ENCODE peak calls at places on chromosomes 6 and 20, in five cellular contexts. C is H1; I is stimulated activated CD4-positive, alpha-beta T cell treated with anti-CD3 and anti-CD28 coated beads, Interleukin-2, amount 100 ng/mL, for 48 hours; E is HEK293T; T is IMR-90. X is an unnamed sample.

GRCh38 chr20:23092409-23092756 is 6.3 kb upstream of the CD93 start:
- DNase-seq in E (no peak), C (no peak), I (no peak), T (no peak), X (no peak)

GRCh38 chr6:117280922-117281321 is 15.6 kb downstream of the VGLL2 start:
- DNase-seq in C (peak), E (peak), I (no peak), T (no peak), X (no peak)

GRCh38 chr20:61965606-61966491 is 99.8 kb downstream of the TAF4 start:
- DNase-seq in E (no peak), I (no peak), T (no peak), C (peak), X (no peak)

GRCh38 chr6:147528511-147529145 is 20.1 kb downstream of the SAMD5 start:
- DNase-seq in I (no peak), C (no peak), E (no peak), T (no peak), X (no peak)

GRCh38 chr20:39778847-39779641 is 816.9 kb downstream of the DHX35 start:
- DNase-seq in I (no peak), E (no peak), T (no peak), C (no peak), X (no peak)

GRCh38 chr6:18293192-18293904 is 29.0 kb upstream of the DEK start:
- DNase-seq in T (peak), C (no peak), E (no peak), I (no peak), X (no peak)

GRCh38 chr6:138293428-138293827 is 75.1 kb upstream of the PBOV1 start:
- DNase-seq in T (no peak), I (no peak), C (no peak), E (no peak), X (no peak)

GRCh38 chr6:35034411-35035171 is 106.5 kb downstream of the TCP11 start:
- DNase-seq in I (no peak), T (no peak), C (no peak), E (no peak), X (no peak)

GRCh38 chr6:107532707-107533106 is 42.8 kb downstream of the SOBP start:
- DNase-seq in E (no peak), T (no peak), C (no peak), I (no peak), X (no peak)

GRCh38 chr20:46568570-46569129 is 18.2 kb upstream of the OCSTAMP start:
- DNase-seq in T (peak), I (no peak), E (peak), C (no peak), X (no peak)

GRCh38 chr6:143743256-143744166 is 65.7 kb downstream of the PHACTR2 start:
- DNase-seq in C (no peak), E (peak), I (no peak), T (peak), X (no peak)

GRCh38 chr6:32163559-32164258 is 686 bp upstream of the EGFL8 start:
- DNase-seq in I (no peak), C (no peak), T (no peak), E (no peak), X (no peak)

GRCh38 chr20:63977392-63978276 is 1.8 kb downstream of the SAMD10 start:
- DNase-seq in E (no peak), I (peak), T (peak), C (no peak), X (no peak)

GRCh38 chr20:17935186-17935585 is 33.4 kb downstream of the SNX5 start:
- DNase-seq in E (no peak), T (peak), C (no peak), I (no peak), X (no peak)

GRCh38 chr6:63307581-63308246 is 12.1 kb downstream of the LGSN start:
- DNase-seq in C (no peak), E (peak), T (peak), I (no peak), X (no peak)

GRCh38 chr6:138695193-138695592 is 78.4 kb upstream of the CCDC28A start:
- DNase-seq in C (no peak), T (no peak), E (no peak), I (no peak), X (no peak)

GRCh38 chr6:75204222-75204958 is 1.5 kb downstream of the COL12A1 start:
- DNase-seq in C (peak), T (peak), E (peak), I (no peak), X (no peak)

GRCh38 chr20:59831024-59831900 is 102.2 kb downstream of the SYCP2 start:
- DNase-seq in E (no peak), C (peak), T (no peak), I (no peak), X (no peak)

GRCh38 chr6:11434565-11435326 is 102.8 kb upstream of the TMEM170B start:
- DNase-seq in I (no peak), C (no peak), E (peak), T (peak), X (no peak)

GRCh38 chr6:153215242-153215641 is 84.2 kb upstream of the RGS17 start:
- DNase-seq in C (no peak), E (no peak), T (no peak), I (no peak), X (no peak)

GRCh38 chr6:11992086-11992485 is 20.0 kb upstream of the HIVEP1 start:
- DNase-seq in E (no peak), T (no peak), I (no peak), C (no peak), X (no peak)

GRCh38 chr6:33861722-33862121 is 57.9 kb upstream of the MLN start:
- DNase-seq in C (no peak), I (no peak), E (no peak), T (no peak), X (no peak)

GRCh38 chr6:75290136-75290535 is 5.5 kb upstream of the TMEM30A start:
- DNase-seq in T (no peak), C (no peak), I (no peak), E (no peak), X (no peak)

GRCh38 chr20:20956586-20956985 is 149.6 kb downstream of the LINC00237 start:
- DNase-seq in C (no peak), E (no peak), I (no peak), T (no peak), X (no peak)

X was measured in activated CD4-positive, CD25-positive, alpha-beta regulatory T cell treated with anti-CD3 and anti-CD28 coated beads, Interleukin-2, amount 50 U/mL, for 16 hours.